ENCODE peak calls at places on chromosomes 13 and 19, in ten cellular contexts. One of them, this sample, is unnamed.

GRCh38 chr13:108322206-108322824 is 52.8 kb downstream of the TNFSF13B start:
- DNase-seq in T-helper 2 cell: no peak
- DNase-seq in mesothelial cell of epicardium: no peak
- DNase-seq in iPS-NIHi11: peak
- DNase-seq in foreskin melanocyte: peak
- DNase-seq in stimulated activated CD4-positive, alpha-beta T cell treated with anti-CD3 and anti-CD28 coated beads, Interleukin-2, amount 100 ng/mL, for 48 hours: no peak
- DNase-seq in kidney epithelial cell: peak
- DNase-seq in RWPE1: peak
- DNase-seq in CD4-positive, CD25-positive, alpha-beta regulatory T cell: peak
- DNase-seq in GM04504: peak
- DNase-seq in this sample: peak

GRCh38 chr13:79451500-79451962 is 29.4 kb upstream of the NDFIP2 start:
- DNase-seq in T-helper 2 cell: peak
- DNase-seq in mesothelial cell of epicardium: no peak
- DNase-seq in iPS-NIHi11: peak
- DNase-seq in foreskin melanocyte: peak
- DNase-seq in stimulated activated CD4-positive, alpha-beta T cell treated with anti-CD3 and anti-CD28 coated beads, Interleukin-2, amount 100 ng/mL, for 48 hours: peak
- DNase-seq in kidney epithelial cell: peak
- DNase-seq in RWPE1: peak
- DNase-seq in CD4-positive, CD25-positive, alpha-beta regulatory T cell: peak
- DNase-seq in GM04504: peak
- DNase-seq in this sample: peak

GRCh38 chr19:50315773-50316448 is 13.3 kb downstream of the KCNC3 start:
- DNase-seq in T-helper 2 cell: no peak
- DNase-seq in mesothelial cell of epicardium: no peak
- DNase-seq in iPS-NIHi11: peak
- DNase-seq in foreskin melanocyte: no peak
- DNase-seq in stimulated activated CD4-positive, alpha-beta T cell treated with anti-CD3 and anti-CD28 coated beads, Interleukin-2, amount 100 ng/mL, for 48 hours: no peak
- DNase-seq in kidney epithelial cell: no peak
- DNase-seq in RWPE1: no peak
- DNase-seq in CD4-positive, CD25-positive, alpha-beta regulatory T cell: no peak
- DNase-seq in GM04504: no peak
- DNase-seq in this sample: no peak

GRCh38 chr13:39956036-39956435 is 300.6 kb downstream of the COG6 start:
- DNase-seq in T-helper 2 cell: no peak
- DNase-seq in mesothelial cell of epicardium: no peak
- DNase-seq in iPS-NIHi11: no peak
- DNase-seq in foreskin melanocyte: no peak
- DNase-seq in stimulated activated CD4-positive, alpha-beta T cell treated with anti-CD3 and anti-CD28 coated beads, Interleukin-2, amount 100 ng/mL, for 48 hours: peak
- DNase-seq in kidney epithelial cell: no peak
- DNase-seq in RWPE1: no peak
- DNase-seq in CD4-positive, CD25-positive, alpha-beta regulatory T cell: peak
- DNase-seq in GM04504: no peak
- DNase-seq in this sample: no peak

GRCh38 chr13:36251012-36251411 is 36.7 kb upstream of the SOHLH2 start:
- DNase-seq in T-helper 2 cell: no peak
- DNase-seq in mesothelial cell of epicardium: no peak
- DNase-seq in iPS-NIHi11: no peak
- DNase-seq in foreskin melanocyte: no peak
- DNase-seq in stimulated activated CD4-positive, alpha-beta T cell treated with anti-CD3 and anti-CD28 coated beads, Interleukin-2, amount 100 ng/mL, for 48 hours: no peak
- DNase-seq in kidney epithelial cell: no peak
- DNase-seq in RWPE1: no peak
- DNase-seq in CD4-positive, CD25-positive, alpha-beta regulatory T cell: no peak
- DNase-seq in GM04504: no peak
- DNase-seq in this sample: no peak

GRCh38 chr19:32748497-32748896 is 28.9 kb downstream of the TDRD12 start:
- DNase-seq in T-helper 2 cell: no peak
- DNase-seq in mesothelial cell of epicardium: no peak
- DNase-seq in iPS-NIHi11: peak
- DNase-seq in foreskin melanocyte: no peak
- DNase-seq in stimulated activated CD4-positive, alpha-beta T cell treated with anti-CD3 and anti-CD28 coated beads, Interleukin-2, amount 100 ng/mL, for 48 hours: no peak
- DNase-seq in kidney epithelial cell: no peak
- DNase-seq in RWPE1: no peak
- DNase-seq in CD4-positive, CD25-positive, alpha-beta regulatory T cell: peak
- DNase-seq in GM04504: no peak
- DNase-seq in this sample: no peak

GRCh38 chr19:8567522-8568172 is 9.6 kb downstream of the MYO1F start:
- DNase-seq in T-helper 2 cell: no peak
- DNase-seq in mesothelial cell of epicardium: no peak
- DNase-seq in iPS-NIHi11: peak
- DNase-seq in foreskin melanocyte: no peak
- DNase-seq in stimulated activated CD4-positive, alpha-beta T cell treated with anti-CD3 and anti-CD28 coated beads, Interleukin-2, amount 100 ng/mL, for 48 hours: no peak
- DNase-seq in kidney epithelial cell: no peak
- DNase-seq in RWPE1: no peak
- DNase-seq in CD4-positive, CD25-positive, alpha-beta regulatory T cell: no peak
- DNase-seq in GM04504: no peak
- DNase-seq in this sample: no peak

GRCh38 chr13:25378528-25378927 is 6.8 kb downstream of the ATP8A2 start:
- DNase-seq in T-helper 2 cell: no peak
- DNase-seq in mesothelial cell of epicardium: no peak
- DNase-seq in iPS-NIHi11: no peak
- DNase-seq in foreskin melanocyte: no peak
- DNase-seq in stimulated activated CD4-positive, alpha-beta T cell treated with anti-CD3 and anti-CD28 coated beads, Interleukin-2, amount 100 ng/mL, for 48 hours: no peak
- DNase-seq in kidney epithelial cell: no peak
- DNase-seq in RWPE1: no peak
- DNase-seq in CD4-positive, CD25-positive, alpha-beta regulatory T cell: no peak
- DNase-seq in GM04504: no peak
- DNase-seq in this sample: no peak

GRCh38 chr13:52414963-52415362 is 9.0 kb upstream of the THSD1 start:
- DNase-seq in T-helper 2 cell: no peak
- DNase-seq in mesothelial cell of epicardium: no peak
- DNase-seq in iPS-NIHi11: no peak
- DNase-seq in foreskin melanocyte: no peak
- DNase-seq in stimulated activated CD4-positive, alpha-beta T cell treated with anti-CD3 and anti-CD28 coated beads, Interleukin-2, amount 100 ng/mL, for 48 hours: no peak
- DNase-seq in kidney epithelial cell: no peak
- DNase-seq in RWPE1: peak
- DNase-seq in CD4-positive, CD25-positive, alpha-beta regulatory T cell: no peak
- DNase-seq in GM04504: peak
- DNase-seq in this sample: peak

GRCh38 chr13:46126552-46127171 is 21.8 kb upstream of the CPB2 start:
- DNase-seq in T-helper 2 cell: no peak
- DNase-seq in mesothelial cell of epicardium: peak
- DNase-seq in iPS-NIHi11: peak
- DNase-seq in foreskin melanocyte: peak
- DNase-seq in stimulated activated CD4-positive, alpha-beta T cell treated with anti-CD3 and anti-CD28 coated beads, Interleukin-2, amount 100 ng/mL, for 48 hours: peak
- DNase-seq in kidney epithelial cell: peak
- DNase-seq in RWPE1: peak
- DNase-seq in CD4-positive, CD25-positive, alpha-beta regulatory T cell: peak
- DNase-seq in GM04504: peak
- DNase-seq in this sample: no peak